ENCODE peak calls at places on chromosome 16, in seven cellular contexts. One of them, this sample, is unnamed.
A peak's percentile ranks its signal among the peaks of the same experiment; 100 is the strongest.

GRCh38 chr16:47236716-47237115 is 93.0 kb upstream of the NETO2 start:
- DNase-seq in A549: no peak
- DNase-seq in IMR-90: no peak
- DNase-seq in astrocyte: no peak
- DNase-seq in K562: no peak
- DNase-seq in endothelial cell of umbilical vein: no peak
- DNase-seq in H9: peak; percentile 35
- DNase-seq in this sample: no peak

GRCh38 chr16:88686062-88686438 is 257 bp downstream of the SNAI3 start:
- DNase-seq in endothelial cell of umbilical vein: no peak
- DNase-seq in H9: no peak
- DNase-seq in K562: peak; percentile 79
- DNase-seq in IMR-90: no peak
- DNase-seq in A549: no peak
- DNase-seq in astrocyte: no peak
- DNase-seq in this sample: no peak

GRCh38 chr16:49498241-49499017 is 124.8 kb downstream of the C16orf78 start:
- DNase-seq in A549: no peak
- DNase-seq in astrocyte: no peak
- DNase-seq in endothelial cell of umbilical vein: no peak
- DNase-seq in K562: no peak
- DNase-seq in H9: no peak
- DNase-seq in IMR-90: no peak
- DNase-seq in this sample: no peak

GRCh38 chr16:88599092-88599733 is 29.0 kb downstream of the ZC3H18 start:
- DNase-seq in endothelial cell of umbilical vein: no peak
- DNase-seq in astrocyte: no peak
- DNase-seq in K562: no peak
- DNase-seq in IMR-90: no peak
- DNase-seq in A549: no peak
- DNase-seq in H9: no peak
- DNase-seq in this sample: no peak

GRCh38 chr16:85615852-85616607 is 2.9 kb downstream of the GSE1 start:
- DNase-seq in K562: no peak
- DNase-seq in H9: peak; percentile 87
- DNase-seq in endothelial cell of umbilical vein: peak; percentile 49
- DNase-seq in IMR-90: peak; percentile 81
- DNase-seq in A549: peak; percentile 79
- DNase-seq in astrocyte: peak; percentile 72
- DNase-seq in this sample: peak; percentile 20

GRCh38 chr16:24499193-24499814 is 40.1 kb upstream of the RBBP6 start:
- DNase-seq in astrocyte: no peak
- DNase-seq in endothelial cell of umbilical vein: peak; percentile 13
- DNase-seq in H9: peak; percentile 83
- DNase-seq in K562: peak; percentile 44
- DNase-seq in A549: peak; percentile 57
- DNase-seq in IMR-90: peak; percentile 11
- DNase-seq in this sample: peak; percentile 39

GRCh38 chr16:74501484-74502479 is 80.5 kb upstream of the CLEC18B start:
- DNase-seq in endothelial cell of umbilical vein: no peak
- DNase-seq in K562: no peak
- DNase-seq in IMR-90: no peak
- DNase-seq in astrocyte: no peak
- DNase-seq in H9: no peak
- DNase-seq in A549: no peak
- DNase-seq in this sample: no peak

GRCh38 chr16:74372953-74373846 is 2.9 kb upstream of the NPIPB15 start:
- DNase-seq in IMR-90: no peak
- DNase-seq in H9: no peak
- DNase-seq in A549: no peak
- DNase-seq in endothelial cell of umbilical vein: no peak
- DNase-seq in K562: peak; percentile 7
- DNase-seq in astrocyte: no peak
- DNase-seq in this sample: no peak

GRCh38 chr16:4475880-4476790 is at the start of gene HMOX2:
- DNase-seq in H9: peak; percentile 97
- DNase-seq in K562: peak; percentile 91
- DNase-seq in astrocyte: peak; percentile 71
- DNase-seq in endothelial cell of umbilical vein: peak; percentile 95
- DNase-seq in A549: peak; percentile 95
- DNase-seq in IMR-90: peak; percentile 86
- DNase-seq in this sample: peak; percentile 93

GRCh38 chr16:48029768-48030167 is 126.0 kb downstream of the ABCC12 start:
- DNase-seq in IMR-90: no peak
- DNase-seq in A549: no peak
- DNase-seq in H9: no peak
- DNase-seq in astrocyte: no peak
- DNase-seq in K562: no peak
- DNase-seq in endothelial cell of umbilical vein: no peak
- DNase-seq in this sample: no peak

GRCh38 chr16:57512296-57513001 is 23.9 kb downstream of the CCDC102A start:
- DNase-seq in A549: no peak
- DNase-seq in IMR-90: no peak
- DNase-seq in endothelial cell of umbilical vein: no peak
- DNase-seq in H9: no peak
- DNase-seq in K562: no peak
- DNase-seq in astrocyte: no peak
- DNase-seq in this sample: no peak

GRCh38 chr16:31873556-31874353 is at the start of gene ZNF267:
- DNase-seq in A549: peak; percentile 88
- DNase-seq in K562: peak; percentile 98
- DNase-seq in IMR-90: peak; percentile 86
- DNase-seq in astrocyte: peak; percentile 75
- DNase-seq in endothelial cell of umbilical vein: peak; percentile 91
- DNase-seq in H9: peak; percentile 89
- DNase-seq in this sample: peak; percentile 87

GRCh38 chr16:87425941-87426340 is 33.8 kb downstream of the MAP1LC3B start:
- DNase-seq in A549: no peak
- DNase-seq in H9: no peak
- DNase-seq in IMR-90: no peak
- DNase-seq in endothelial cell of umbilical vein: no peak
- DNase-seq in K562: no peak
- DNase-seq in astrocyte: no peak
- DNase-seq in this sample: no peak

GRCh38 chr16:23877107-23878070 is 41.6 kb downstream of the PRKCB start:
- DNase-seq in astrocyte: no peak
- DNase-seq in IMR-90: no peak
- DNase-seq in K562: no peak
- DNase-seq in H9: peak; percentile 31
- DNase-seq in endothelial cell of umbilical vein: no peak
- DNase-seq in A549: peak; percentile 12
- DNase-seq in this sample: no peak

GRCh38 chr16:75060708-75061107 is 55.9 kb downstream of the LDHD start:
- DNase-seq in K562: no peak
- DNase-seq in astrocyte: no peak
- DNase-seq in H9: no peak
- DNase-seq in A549: no peak
- DNase-seq in IMR-90: no peak
- DNase-seq in endothelial cell of umbilical vein: no peak
- DNase-seq in this sample: no peak

GRCh38 chr16:85275533-85276249 is 163.4 kb upstream of the CIBAR2 start:
- DNase-seq in IMR-90: peak; percentile 41
- DNase-seq in H9: peak; percentile 79
- DNase-seq in K562: peak; percentile 96
- DNase-seq in endothelial cell of umbilical vein: peak; percentile 51
- DNase-seq in A549: peak; percentile 55
- DNase-seq in astrocyte: no peak
- DNase-seq in this sample: peak; percentile 32

GRCh38 chr16:11346700-11347319 is 1.6 kb downstream of the RMI2 start:
- DNase-seq in endothelial cell of umbilical vein: no peak
- DNase-seq in IMR-90: no peak
- DNase-seq in K562: no peak
- DNase-seq in astrocyte: no peak
- DNase-seq in H9: no peak
- DNase-seq in A549: no peak
- DNase-seq in this sample: no peak
- H3K4me2 ChIP-seq in endothelial cell of umbilical vein: no peak overlapping the region
- H3K4me2 ChIP-seq in IMR-90: no peak overlapping the region
- H3K4me2 ChIP-seq in K562: peak overlapping the region; percentile 85
- H3K4me2 ChIP-seq in astrocyte: peak overlapping the region; percentile 97
- H3K4me2 ChIP-seq in H9: peak overlapping the region; percentile 17
- H3K4me2 ChIP-seq in A549: peak overlapping the region; percentile 99
- H3K4me2 ChIP-seq in this sample: peak overlapping the region; percentile 28

GRCh38 chr16:69938981-69939820 is 11.9 kb upstream of the CLEC18A start:
- DNase-seq in A549: no peak
- DNase-seq in H9: peak; percentile 58
- DNase-seq in astrocyte: no peak
- DNase-seq in K562: no peak
- DNase-seq in endothelial cell of umbilical vein: no peak
- DNase-seq in IMR-90: no peak
- DNase-seq in this sample: no peak

GRCh38 chr16:69936751-69937211 is 14.4 kb upstream of the CLEC18A start:
- DNase-seq in endothelial cell of umbilical vein: no peak
- DNase-seq in H9: no peak
- DNase-seq in K562: no peak
- DNase-seq in A549: no peak
- DNase-seq in astrocyte: no peak
- DNase-seq in IMR-90: no peak
- DNase-seq in this sample: no peak

GRCh38 chr16:69935740-69936139 is 15.4 kb upstream of the CLEC18A start:
- DNase-seq in H9: no peak
- DNase-seq in K562: no peak
- DNase-seq in IMR-90: no peak
- DNase-seq in A549: no peak
- DNase-seq in astrocyte: no peak
- DNase-seq in endothelial cell of umbilical vein: no peak
- DNase-seq in this sample: no peak

GRCh38 chr16:69936252-69936651 is 14.9 kb upstream of the CLEC18A start:
- DNase-seq in endothelial cell of umbilical vein: no peak
- DNase-seq in H9: no peak
- DNase-seq in A549: no peak
- DNase-seq in K562: no peak
- DNase-seq in IMR-90: no peak
- DNase-seq in astrocyte: no peak
- DNase-seq in this sample: no peak

GRCh38 chr16:69937465-69937951 is 13.6 kb upstream of the CLEC18A start:
- DNase-seq in IMR-90: no peak
- DNase-seq in astrocyte: no peak
- DNase-seq in A549: peak; percentile 72
- DNase-seq in endothelial cell of umbilical vein: no peak
- DNase-seq in H9: no peak
- DNase-seq in K562: peak; percentile 22
- DNase-seq in this sample: no peak
- TF ChIP-seq CTCF in IMR-90: peak; percentile 18
- TF ChIP-seq CTCF in astrocyte: no peak
- TF ChIP-seq CTCF in A549: peak; percentile 60
- TF ChIP-seq CTCF in endothelial cell of umbilical vein: no peak
- TF ChIP-seq CTCF in H9: peak; percentile 52
- TF ChIP-seq CTCF in K562: peak; percentile 52
- TF ChIP-seq CTCF in this sample: no peak

DNA sequence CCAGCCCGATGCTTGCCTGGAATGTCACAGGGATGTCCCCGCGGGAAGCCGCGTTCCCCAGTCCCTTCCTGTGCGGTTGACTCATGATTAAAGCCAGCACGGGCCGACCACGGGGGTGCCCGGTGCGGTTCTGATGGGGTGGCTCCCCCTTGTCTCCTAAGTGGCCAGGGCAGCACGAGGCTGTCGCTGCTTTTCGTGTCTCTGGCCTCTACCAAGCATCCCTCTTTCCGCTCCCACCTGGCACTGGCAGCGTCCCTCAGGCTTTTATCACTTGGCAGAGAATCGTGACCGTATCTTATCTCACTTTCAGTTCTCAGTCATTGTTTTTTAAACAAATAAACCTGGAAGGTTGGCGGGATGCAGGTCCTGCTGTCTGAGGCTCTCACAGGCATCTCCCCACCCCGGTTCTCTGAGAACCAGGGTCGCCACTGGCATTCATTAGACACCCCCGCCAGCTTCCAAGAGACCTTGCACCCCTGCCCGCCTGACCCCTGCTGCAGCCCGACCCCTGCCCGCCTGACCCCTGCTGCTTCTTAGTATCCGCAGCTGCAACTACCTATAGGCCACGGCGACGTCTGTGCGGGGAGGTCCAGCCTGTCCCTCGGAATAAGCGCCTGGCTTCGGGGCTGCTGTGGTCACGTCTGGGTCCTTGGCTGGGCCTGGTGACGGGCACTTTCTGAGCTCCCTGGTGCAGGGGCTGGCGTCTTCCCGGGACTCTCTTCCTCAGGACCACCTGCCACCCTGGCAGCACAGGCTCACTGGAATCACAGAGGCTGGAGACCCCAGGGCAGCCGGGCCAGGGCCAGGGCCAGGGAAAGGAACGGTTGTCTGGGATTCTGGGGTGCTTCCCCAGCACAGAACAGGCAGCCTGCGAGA is 7.5 kb downstream of the C1QTNF8 start:
- DNase-seq in A549: no peak
- DNase-seq in astrocyte: no peak
- DNase-seq in endothelial cell of umbilical vein: no peak
- DNase-seq in K562: no peak
- DNase-seq in IMR-90: no peak
- DNase-seq in H9: no peak
- DNase-seq in this sample: no peak
- H3K4me2 ChIP-seq in A549: peak overlapping the region; percentile 98
- H3K4me2 ChIP-seq in astrocyte: no peak overlapping the region
- H3K4me2 ChIP-seq in endothelial cell of umbilical vein: peak overlapping the region; percentile 7
- H3K4me2 ChIP-seq in K562: no peak overlapping the region
- H3K4me2 ChIP-seq in IMR-90: no peak overlapping the region
- H3K4me2 ChIP-seq in H9: no peak overlapping the region
- H3K4me2 ChIP-seq in this sample: no peak overlapping the region

GRCh38 chr16:67199011-67199807 is at the start of gene ELMO3:
- DNase-seq in K562: peak; percentile 51
- DNase-seq in IMR-90: no peak
- DNase-seq in H9: peak; percentile 92
- DNase-seq in endothelial cell of umbilical vein: no peak
- DNase-seq in A549: no peak
- DNase-seq in astrocyte: no peak
- DNase-seq in this sample: peak; percentile 67

GRCh38 chr16:67199808-67200198 is 872 bp downstream of the ELMO3 start:
- DNase-seq in A549: no peak
- DNase-seq in H9: peak; percentile 78
- DNase-seq in IMR-90: no peak
- DNase-seq in endothelial cell of umbilical vein: no peak
- DNase-seq in astrocyte: no peak
- DNase-seq in K562: no peak
- DNase-seq in this sample: no peak

GRCh38 chr16:67197704-67198103 is 1.2 kb upstream of the ELMO3 start:
- DNase-seq in K562: no peak
- DNase-seq in IMR-90: no peak
- DNase-seq in astrocyte: no peak
- DNase-seq in endothelial cell of umbilical vein: no peak
- DNase-seq in H9: no peak
- DNase-seq in A549: no peak
- DNase-seq in this sample: no peak

GRCh38 chr16:67196881-67197280 is 2.0 kb upstream of the ELMO3 start:
- DNase-seq in endothelial cell of umbilical vein: no peak
- DNase-seq in IMR-90: no peak
- DNase-seq in astrocyte: no peak
- DNase-seq in H9: no peak
- DNase-seq in A549: no peak
- DNase-seq in K562: no peak
- DNase-seq in this sample: no peak

DNA sequence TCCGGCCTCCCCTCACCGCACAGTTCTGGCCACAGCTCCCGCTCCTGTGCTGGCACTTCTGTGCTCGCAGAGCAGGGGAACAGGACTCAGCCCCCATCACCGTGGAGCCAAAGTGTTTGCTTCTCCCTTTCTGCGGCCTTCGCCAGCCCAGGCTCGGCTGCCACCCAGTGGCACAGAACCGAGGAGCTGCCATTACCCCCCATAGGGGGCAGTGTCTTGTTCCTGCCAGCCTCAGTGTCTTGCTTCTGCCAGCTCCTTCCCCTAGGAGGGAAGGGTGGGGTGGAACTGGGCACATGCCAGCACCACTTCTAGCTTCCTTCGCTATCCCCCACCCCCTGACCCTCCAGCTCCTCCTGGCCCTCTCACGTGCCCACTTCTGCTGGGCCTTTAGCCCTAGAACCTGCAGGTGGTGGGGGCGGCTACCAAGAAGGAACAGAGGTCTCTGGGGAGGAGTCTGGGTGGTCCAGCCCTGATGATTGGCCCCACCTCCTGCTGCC is 645 bp upstream of the ELMO3 start:
- DNase-seq in H9: peak; percentile 79
- DNase-seq in K562: no peak
- DNase-seq in endothelial cell of umbilical vein: peak; percentile 63
- DNase-seq in astrocyte: no peak
- DNase-seq in IMR-90: peak; percentile 29
- DNase-seq in A549: peak; percentile 66
- DNase-seq in this sample: peak; percentile 70
- TF ChIP-seq CTCF in H9: peak; percentile 70
- TF ChIP-seq CTCF in K562: peak; percentile 24
- TF ChIP-seq CTCF in endothelial cell of umbilical vein: peak; percentile 92
- TF ChIP-seq CTCF in astrocyte: peak; percentile 50
- TF ChIP-seq CTCF in IMR-90: peak; percentile 77
- TF ChIP-seq CTCF in A549: peak; percentile 76
- TF ChIP-seq CTCF in this sample: peak; percentile 98

This sample was measured in mammary epithelial cell.